ENCODE peak calls at places on chromosomes 6 and 20, in four cellular contexts. G is HEK293T, B is K562, L is HepG2. P is an unnamed sample.

GRCh38 chr6:161171207-161171606 is 102.7 kb downstream of the AGPAT4 start:
- DNase-seq in B (no peak), L (no peak), G (no peak), P (no peak)

GRCh38 chr20:3563548-3564177 is 92.8 kb downstream of the ATRN start:
- DNase-seq in B (peak; percentile 28), G (peak; percentile 46), L (peak; percentile 63), P (peak; percentile 8)

GRCh38 chr6:57313711-57314471 is 3.5 kb upstream of the PRIM2 start:
- DNase-seq in L (no peak), B (no peak), G (no peak), P (no peak)

GRCh38 chr6:72931325-72931903 is 293.9 kb downstream of the KHDC1L start:
- DNase-seq in L (no peak), G (no peak), B (no peak), P (no peak)

GRCh38 chr20:55893031-55893430 is 112.3 kb downstream of the CBLN4 start:
- DNase-seq in B (no peak), L (no peak), G (no peak), P (no peak)

GRCh38 chr6:1504465-1504864 is 105.2 kb upstream of the FOXC1 start:
- DNase-seq in L (no peak), G (no peak), B (no peak), P (no peak)

GRCh38 chr20:709421-709820 is 33.8 kb upstream of the SCRT2 start:
- DNase-seq in B (no peak), L (no peak), G (no peak), P (no peak)

GRCh38 chr6:131819507-131820228 is 11.8 kb downstream of the ENPP1 start:
- DNase-seq in G (no peak), B (no peak), L (peak; percentile 25), P (no peak)

GRCh38 chr6:149963212-149963461 is 606 bp upstream of the ULBP1 start:
- DNase-seq in L (no peak), B (peak; percentile 65), G (peak; percentile 33), P (no peak)

GRCh38 chr6:84645563-84646266 is 118.7 kb downstream of the TBX18 start:
- DNase-seq in G (no peak), B (no peak), L (no peak), P (no peak)

GRCh38 chr6:170288091-170288631 is 2.7 kb downstream of the DLL1 start:
- DNase-seq in B (no peak), G (no peak), L (no peak), P (no peak)

GRCh38 chr20:6053776-6054688 is at the start of gene LRRN4:
- DNase-seq in L (peak; percentile 34), B (no peak), G (no peak), P (no peak)

GRCh38 chr6:30664994-30665767 is 7.6 kb downstream of the DHX16 start:
- DNase-seq in G (no peak), L (no peak), B (no peak), P (no peak)

GRCh38 chr6:110298916-110299315 is 59.2 kb downstream of the METTL24 start:
- DNase-seq in L (no peak), G (no peak), B (no peak), P (no peak)

GRCh38 chr6:110296151-110297028 is 61.8 kb downstream of the METTL24 start:
- DNase-seq in B (no peak), G (no peak), L (no peak), P (no peak)

GRCh38 chr6:110295451-110296145 is 62.6 kb downstream of the METTL24 start:
- DNase-seq in L (no peak), G (no peak), B (no peak), P (no peak)
- TF ChIP-seq FOXK2 in L (no peak), G (no peak), B (no peak), P (no peak)

DNA sequence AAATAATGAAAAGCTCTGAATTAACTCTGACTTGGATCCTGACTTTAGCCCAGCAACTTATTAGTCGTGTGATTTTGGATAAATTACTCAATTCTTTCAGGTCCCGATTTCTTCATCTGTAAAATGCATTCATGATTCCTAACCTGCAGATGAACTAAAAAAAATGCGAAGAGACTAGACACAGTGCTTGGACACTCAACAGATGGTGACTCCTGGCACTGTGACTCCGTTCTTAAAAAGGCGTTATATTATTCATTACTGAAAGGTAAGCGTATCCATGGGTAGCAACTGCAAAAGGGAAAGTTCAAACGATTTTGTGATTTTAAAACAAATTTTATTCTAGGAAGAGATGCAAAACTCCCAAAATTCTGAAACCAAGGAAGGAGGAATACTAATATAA is 226.3 kb downstream of the KIF16B start:
- DNase-seq in G (no peak), L (no peak), B (no peak), P (no peak)
- TF ChIP-seq FOXK2 in G (no peak), L (no peak), B (no peak), P (no peak)

GRCh38 chr6:134437376-134437775 is 119.5 kb upstream of the SGK1 start:
- DNase-seq in L (no peak), B (peak; percentile 20), G (no peak), P (peak; percentile 15)

GRCh38 chr6:134436950-134437349 is 119.0 kb upstream of the SGK1 start:
- DNase-seq in B (no peak), L (no peak), G (no peak), P (peak; percentile 8)

GRCh38 chr6:134434019-134434949 is 116.4 kb upstream of the SGK1 start:
- DNase-seq in B (no peak), G (no peak), L (no peak), P (no peak)

GRCh38 chr6:134435814-134436280 is 117.9 kb upstream of the SGK1 start:
- DNase-seq in B (no peak), L (no peak), G (no peak), P (no peak)

DNA sequence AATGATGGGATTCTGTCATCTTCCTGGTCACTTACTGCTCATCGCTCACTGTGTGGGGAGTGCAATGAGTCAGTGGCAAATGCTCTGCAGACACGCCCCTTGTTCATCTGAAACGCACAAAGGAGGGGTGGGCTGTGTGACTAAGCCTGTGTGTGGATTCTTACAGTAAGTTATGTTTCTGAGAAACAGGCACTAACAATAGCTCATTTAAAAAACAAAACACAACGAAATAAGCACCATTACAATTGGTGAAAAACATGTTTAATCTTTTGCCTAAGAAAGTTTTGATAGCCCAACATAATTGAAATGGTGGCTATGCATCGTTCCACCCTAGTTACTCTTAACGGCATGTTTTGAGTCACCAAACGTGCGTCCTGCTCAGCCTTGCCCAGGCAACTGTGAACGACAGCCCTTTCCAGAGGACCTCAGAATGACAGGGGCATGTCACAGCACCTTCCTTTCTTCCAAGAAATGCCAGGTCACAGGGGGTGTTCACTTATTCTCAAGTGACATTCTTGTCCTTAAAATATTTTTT is 118.4 kb upstream of the SGK1 start:
- DNase-seq in B (peak; percentile 63), G (peak; percentile 64), L (peak; percentile 41), P (peak; percentile 57)
- TF ChIP-seq FOXK2 in B (no peak), G (no peak), L (no peak), P (no peak)

DNA sequence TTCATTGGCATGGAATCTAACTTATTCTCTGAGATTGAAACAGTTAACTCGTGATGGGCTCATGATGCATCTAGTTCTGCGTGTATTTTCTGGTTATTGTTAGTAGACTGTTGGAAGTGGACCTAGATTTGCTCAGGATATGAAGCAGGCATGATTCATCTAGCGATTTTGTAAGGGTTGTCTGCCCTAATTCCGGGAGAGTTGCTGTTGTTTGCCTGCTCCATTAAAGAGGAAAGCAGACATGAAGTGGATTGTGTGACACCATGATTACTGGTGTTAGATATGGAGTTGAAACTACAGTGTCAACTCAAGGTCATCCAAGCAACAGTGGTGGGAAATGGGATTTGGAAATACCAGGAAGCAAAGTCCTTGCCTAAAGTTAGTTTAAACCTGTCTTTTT is 41.0 kb downstream of the SOX4 start:
- DNase-seq in L (peak; percentile 30), G (no peak), B (no peak), P (no peak)
- TF ChIP-seq FOXK2 in L (no peak), G (no peak), B (no peak), P (no peak)

DNA sequence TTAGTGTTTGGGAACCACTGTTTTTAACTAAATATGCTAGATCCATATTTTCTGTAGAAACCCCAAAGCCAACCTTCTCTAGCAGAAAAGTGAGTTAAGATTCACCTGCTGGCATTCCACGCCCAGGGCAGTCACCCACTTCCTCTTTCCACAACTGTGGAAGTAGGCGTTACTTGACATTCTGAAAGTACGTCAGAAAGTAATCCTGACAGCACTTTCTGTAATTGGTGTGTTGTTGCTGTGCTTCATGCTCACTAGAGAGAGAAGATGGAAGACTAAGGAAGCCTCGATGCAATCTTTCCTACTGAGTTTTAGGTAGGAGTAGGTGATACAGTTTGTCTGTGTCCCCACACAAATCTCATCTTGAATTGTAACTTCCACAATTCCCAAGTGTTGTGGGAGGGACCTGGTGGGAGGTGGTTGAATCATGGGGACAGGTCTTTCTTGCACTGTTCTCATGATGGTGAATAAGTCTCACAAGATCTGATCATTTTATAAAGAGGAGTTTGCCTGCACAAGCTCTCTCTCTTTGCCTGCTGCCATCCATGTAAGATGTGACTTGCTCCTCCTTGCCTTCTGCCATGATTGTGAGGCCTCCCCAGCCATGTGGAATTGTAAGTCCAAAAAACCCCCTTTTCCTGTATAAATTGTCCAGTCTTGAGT is 101.1 kb downstream of the MAP3K7 start:
- DNase-seq in B (no peak), G (no peak), L (no peak), P (no peak)
- TF ChIP-seq FOXK2 in B (no peak), G (no peak), L (no peak), P (no peak)

GRCh38 chr6:7431594-7432390 is 42.2 kb downstream of the RIOK1 start:
- DNase-seq in G (no peak), B (no peak), L (peak; percentile 57), P (no peak)
- TF ChIP-seq FOXK2 in G (no peak), B (no peak), L (no peak), P (no peak)

DNA sequence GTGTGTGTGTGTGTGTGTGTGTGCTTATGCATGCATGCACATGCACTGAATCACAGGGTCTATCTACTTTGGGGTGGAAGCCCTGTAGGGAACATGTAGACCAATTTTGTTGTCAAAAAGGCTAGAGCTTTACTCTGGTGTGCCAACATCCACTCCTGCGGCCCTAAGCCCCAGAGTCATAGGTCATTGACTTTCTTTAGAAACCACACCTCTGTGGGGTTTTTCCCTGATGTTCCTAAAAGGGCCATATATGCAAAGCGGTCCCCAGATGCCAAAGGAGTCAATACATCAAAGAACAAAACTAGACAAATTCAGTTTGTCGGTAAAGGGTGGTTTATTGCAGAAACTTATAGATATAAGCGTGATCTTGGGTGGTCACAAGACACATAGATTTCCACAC is 29.8 kb upstream of the SLC2A12 start:
- DNase-seq in L (no peak), B (no peak), G (no peak), P (no peak)
- TF ChIP-seq FOXK2 in L (no peak), B (no peak), G (no peak), P (no peak)

DNA sequence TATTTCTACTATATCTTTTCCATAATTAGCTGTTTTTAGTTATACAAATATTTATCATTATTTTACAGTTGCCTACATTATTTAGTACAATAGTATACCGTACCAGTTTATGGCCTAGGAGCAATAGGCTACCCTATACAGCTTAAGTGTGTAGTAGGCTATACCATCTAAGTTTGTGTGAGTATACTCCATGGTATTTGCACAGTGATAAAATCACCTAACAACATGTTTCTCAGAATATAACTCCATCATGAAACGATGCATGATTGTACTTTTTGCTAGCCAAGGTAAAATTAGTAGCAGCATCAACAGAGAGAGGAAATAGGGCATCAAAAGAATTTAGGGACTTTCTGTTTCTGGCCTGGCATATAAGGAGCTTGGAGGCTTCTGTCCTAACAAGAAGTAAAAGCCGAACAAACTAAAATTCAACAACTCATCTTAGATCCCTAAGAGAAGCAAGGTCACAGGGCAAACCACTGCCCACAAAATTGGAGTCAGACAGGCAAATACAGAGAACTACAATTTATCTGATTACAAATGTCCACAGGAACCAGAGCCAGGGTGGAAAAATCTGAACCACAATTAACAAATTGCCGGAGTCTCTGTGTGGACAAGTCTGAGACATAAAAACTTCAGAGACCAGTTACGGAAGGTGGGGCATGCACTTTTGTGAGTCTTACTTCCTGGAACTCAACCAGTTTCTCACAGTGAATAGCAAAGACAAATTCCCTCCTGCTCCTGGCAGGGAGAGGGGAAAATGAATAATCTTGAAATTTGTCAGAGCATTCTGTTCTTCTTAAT is 671.4 kb downstream of the RFPL4B start:
- DNase-seq in B (no peak), L (no peak), G (no peak), P (no peak)
- TF ChIP-seq FOXK2 in B (no peak), L (no peak), G (no peak), P (no peak)

GRCh38 chr6:75882734-75883133 is 133.7 kb downstream of the MYO6 start:
- DNase-seq in G (no peak), B (no peak), L (no peak), P (no peak)
- TF ChIP-seq FOXK2 in G (no peak), B (no peak), L (no peak), P (no peak)